ENCODE peak calls at places on chromosomes 4 and X, in six cellular contexts. S is bronchial epithelial cell; B is heart right ventricle; R is stimulated activated CD8-positive, alpha-beta memory T cell treated with anti-CD3 and anti-CD28 coated beads, Interleukin-4, amount 100 ng/mL, for 48 hours; D is NCI-H2081; F is HEK293T. K is an unnamed sample.

GRCh38 chr4:20266215-20267082 is 14.7 kb downstream of the SLIT2 start:
- DNase-seq in S (peak), B (no peak), R (no peak), D (no peak), F (no peak), K (no peak)

GRCh38 chrX:129540725-129541184 is 696 bp downstream of the OCRL start:
- DNase-seq in S (peak), B (peak), R (peak), D (no peak), F (peak), K (no peak)

GRCh38 chrX:24014388-24015018 is 12.5 kb downstream of the KLHL15 start:
- DNase-seq in S (no peak), B (no peak), R (peak), D (no peak), F (no peak), K (peak)

GRCh38 chr4:16226816-16227461 is 668 bp upstream of the TAPT1 start:
- DNase-seq in S (no peak), B (peak), R (peak), D (peak), F (peak), K (peak)

GRCh38 chrX:19554786-19555185 is 39.5 kb upstream of the MAP3K15 start:
- DNase-seq in S (peak), B (no peak), R (peak), D (no peak), F (no peak), K (peak)

GRCh38 chrX:106921637-106922036 is 1.4 kb downstream of the CLDN2 start:
- DNase-seq in S (no peak), B (no peak), R (no peak), D (no peak), F (no peak), K (no peak)

GRCh38 chrX:67787196-67787595 is 243.4 kb downstream of the AR start:
- DNase-seq in S (no peak), B (no peak), R (no peak), D (no peak), F (no peak), K (no peak)

GRCh38 chr4:25101836-25102235 is 58.4 kb downstream of the SEPSECS start:
- DNase-seq in S (no peak), B (no peak), R (no peak), D (no peak), F (no peak), K (no peak)

GRCh38 chr4:9771069-9771468 is 10.4 kb upstream of the DRD5 start:
- DNase-seq in S (peak), B (no peak), R (no peak), D (no peak), F (no peak), K (no peak)

GRCh38 chr4:55635760-55636621 is at the start of gene NMU:
- DNase-seq in S (peak), B (peak), R (peak), D (peak), F (peak), K (peak)

GRCh38 chr4:97394653-97395052 is 748.6 kb downstream of the STPG2 start:
- DNase-seq in S (peak), B (no peak), R (no peak), D (no peak), F (no peak), K (no peak)

GRCh38 chr4:101833455-101833854 is 42.9 kb downstream of the BANK1 start:
- DNase-seq in S (no peak), B (no peak), R (no peak), D (no peak), F (no peak), K (no peak)

GRCh38 chr4:128294464-128294863 is 6.9 kb upstream of the PGRMC2 start:
- DNase-seq in S (no peak), B (no peak), R (no peak), D (no peak), F (no peak), K (no peak)

GRCh38 chr4:152500798-152501434 is 35.0 kb downstream of the FBXW7 start:
- DNase-seq in S (peak), B (no peak), R (peak), D (peak), F (peak), K (peak)

GRCh38 chr4:183323295-183323694 is 1.1 kb upstream of the CLDN24 start:
- DNase-seq in S (no peak), B (no peak), R (no peak), D (no peak), F (no peak), K (no peak)

GRCh38 chr4:26911254-26911653 is 50.6 kb downstream of the STIM2 start:
- DNase-seq in S (no peak), B (no peak), R (no peak), D (no peak), F (no peak), K (no peak)

GRCh38 chr4:73740353-73740778 is at the start of gene CXCL8:
- DNase-seq in S (peak), B (peak), R (no peak), D (peak), F (no peak), K (no peak)

K was measured in T-helper 2 cell treated with Interferon-gamma antibody and Interleukin-4, amounts not matched to agents 5 μg/mL and 100 μg/mL, for 36 hours.